ENCODE peak calls at places on chromosomes 5 and 9, in ten cellular contexts. One of them, this sample, is unnamed.

GRCh38 chr5:116944171-116944570 is 369.5 kb upstream of the SEMA6A start:
- DNase-seq in IMR-90: no peak
- DNase-seq in left lobe of liver: no peak
- DNase-seq in sciatic nerve: no peak
- DNase-seq in anterior cingulate cortex: no peak
- DNase-seq in mucosa of gallbladder: peak; percentile 11
- DNase-seq in NCI-H345: no peak
- DNase-seq in T1000: no peak
- DNase-seq in left cardiac atrium: no peak
- DNase-seq in right lobe of liver: no peak
- DNase-seq in this sample: no peak

GRCh38 chr5:160507181-160507811 is 85.6 kb downstream of the PTTG1 start:
- DNase-seq in left lobe of liver: no peak
- DNase-seq in NCI-H345: no peak
- DNase-seq in IMR-90: peak; percentile 65
- DNase-seq in anterior cingulate cortex: no peak
- DNase-seq in left cardiac atrium: no peak
- DNase-seq in right lobe of liver: no peak
- DNase-seq in sciatic nerve: no peak
- DNase-seq in mucosa of gallbladder: no peak
- DNase-seq in T1000: no peak
- DNase-seq in this sample: no peak

GRCh38 chr5:167639761-167640160 is 651.7 kb upstream of the WWC1 start:
- DNase-seq in T1000: no peak
- DNase-seq in NCI-H345: no peak
- DNase-seq in left cardiac atrium: no peak
- DNase-seq in left lobe of liver: no peak
- DNase-seq in mucosa of gallbladder: no peak
- DNase-seq in anterior cingulate cortex: no peak
- DNase-seq in IMR-90: no peak
- DNase-seq in right lobe of liver: no peak
- DNase-seq in sciatic nerve: no peak
- DNase-seq in this sample: no peak

GRCh38 chr5:10198021-10198420 is 51.7 kb downstream of the ATPSCKMT start:
- DNase-seq in left lobe of liver: no peak
- DNase-seq in NCI-H345: no peak
- DNase-seq in mucosa of gallbladder: no peak
- DNase-seq in IMR-90: no peak
- DNase-seq in anterior cingulate cortex: no peak
- DNase-seq in left cardiac atrium: no peak
- DNase-seq in T1000: no peak
- DNase-seq in sciatic nerve: no peak
- DNase-seq in right lobe of liver: no peak
- DNase-seq in this sample: no peak

GRCh38 chr9:100216178-100216787 is 117.2 kb downstream of the INVS start:
- DNase-seq in NCI-H345: no peak
- DNase-seq in left lobe of liver: peak; percentile 60
- DNase-seq in IMR-90: peak; percentile 45
- DNase-seq in T1000: no peak
- DNase-seq in anterior cingulate cortex: no peak
- DNase-seq in sciatic nerve: no peak
- DNase-seq in right lobe of liver: peak; percentile 65
- DNase-seq in mucosa of gallbladder: peak; percentile 63
- DNase-seq in left cardiac atrium: peak; percentile 42
- DNase-seq in this sample: peak; percentile 39

GRCh38 chr9:133727277-133727875 is 10.8 kb downstream of the SARDH start:
- DNase-seq in left lobe of liver: peak; percentile 44
- DNase-seq in IMR-90: no peak
- DNase-seq in T1000: no peak
- DNase-seq in left cardiac atrium: no peak
- DNase-seq in NCI-H345: no peak
- DNase-seq in mucosa of gallbladder: no peak
- DNase-seq in sciatic nerve: no peak
- DNase-seq in anterior cingulate cortex: no peak
- DNase-seq in right lobe of liver: peak; percentile 40
- DNase-seq in this sample: no peak

GRCh38 chr9:131660466-131661405 is 79.1 kb downstream of the RAPGEF1 start:
- DNase-seq in right lobe of liver: no peak
- DNase-seq in NCI-H345: no peak
- DNase-seq in anterior cingulate cortex: no peak
- DNase-seq in left cardiac atrium: no peak
- DNase-seq in mucosa of gallbladder: no peak
- DNase-seq in sciatic nerve: no peak
- DNase-seq in left lobe of liver: no peak
- DNase-seq in IMR-90: no peak
- DNase-seq in T1000: no peak
- DNase-seq in this sample: no peak

GRCh38 chr5:178839319-178839704 is 20.4 kb upstream of the ZNF354B start:
- DNase-seq in left cardiac atrium: peak; percentile 70
- DNase-seq in sciatic nerve: peak; percentile 71
- DNase-seq in IMR-90: no peak
- DNase-seq in anterior cingulate cortex: no peak
- DNase-seq in T1000: no peak
- DNase-seq in mucosa of gallbladder: peak; percentile 78
- DNase-seq in left lobe of liver: peak; percentile 51
- DNase-seq in NCI-H345: peak; percentile 62
- DNase-seq in right lobe of liver: peak; percentile 56
- DNase-seq in this sample: peak; percentile 1

GRCh38 chr9:94443039-94443722 is 111.7 kb upstream of the PCAT7 start:
- DNase-seq in NCI-H345: no peak
- DNase-seq in left lobe of liver: no peak
- DNase-seq in IMR-90: no peak
- DNase-seq in T1000: no peak
- DNase-seq in sciatic nerve: no peak
- DNase-seq in left cardiac atrium: no peak
- DNase-seq in anterior cingulate cortex: no peak
- DNase-seq in mucosa of gallbladder: no peak
- DNase-seq in right lobe of liver: no peak
- DNase-seq in this sample: no peak

GRCh38 chr9:81609782-81610738 is 79.3 kb downstream of the TLE1 start:
- DNase-seq in left cardiac atrium: no peak
- DNase-seq in anterior cingulate cortex: no peak
- DNase-seq in right lobe of liver: no peak
- DNase-seq in T1000: no peak
- DNase-seq in mucosa of gallbladder: no peak
- DNase-seq in sciatic nerve: no peak
- DNase-seq in NCI-H345: no peak
- DNase-seq in IMR-90: peak; percentile 40
- DNase-seq in left lobe of liver: no peak
- DNase-seq in this sample: no peak

GRCh38 chr9:90770339-90770738 is 31.3 kb upstream of the SYK start:
- DNase-seq in right lobe of liver: no peak
- DNase-seq in left lobe of liver: no peak
- DNase-seq in sciatic nerve: no peak
- DNase-seq in mucosa of gallbladder: no peak
- DNase-seq in NCI-H345: no peak
- DNase-seq in left cardiac atrium: no peak
- DNase-seq in T1000: no peak
- DNase-seq in anterior cingulate cortex: no peak
- DNase-seq in IMR-90: no peak
- DNase-seq in this sample: no peak

GRCh38 chr5:32916648-32917047 is 205.5 kb downstream of the NPR3 start:
- DNase-seq in left cardiac atrium: no peak
- DNase-seq in anterior cingulate cortex: no peak
- DNase-seq in sciatic nerve: no peak
- DNase-seq in T1000: no peak
- DNase-seq in IMR-90: peak; percentile 52
- DNase-seq in NCI-H345: no peak
- DNase-seq in left lobe of liver: peak; percentile 48
- DNase-seq in right lobe of liver: peak; percentile 46
- DNase-seq in mucosa of gallbladder: peak; percentile 15
- DNase-seq in this sample: no peak

GRCh38 chr5:116740771-116741170 is 166.1 kb upstream of the SEMA6A start:
- DNase-seq in left cardiac atrium: no peak
- DNase-seq in anterior cingulate cortex: no peak
- DNase-seq in left lobe of liver: no peak
- DNase-seq in NCI-H345: no peak
- DNase-seq in T1000: no peak
- DNase-seq in mucosa of gallbladder: no peak
- DNase-seq in IMR-90: no peak
- DNase-seq in right lobe of liver: no peak
- DNase-seq in sciatic nerve: no peak
- DNase-seq in this sample: no peak

GRCh38 chr9:92384373-92384772 is 20.0 kb downstream of the OGN start:
- DNase-seq in anterior cingulate cortex: no peak
- DNase-seq in left lobe of liver: no peak
- DNase-seq in T1000: no peak
- DNase-seq in right lobe of liver: no peak
- DNase-seq in NCI-H345: no peak
- DNase-seq in IMR-90: peak; percentile 69
- DNase-seq in left cardiac atrium: no peak
- DNase-seq in mucosa of gallbladder: no peak
- DNase-seq in sciatic nerve: no peak
- DNase-seq in this sample: no peak

GRCh38 chr5:67474597-67475238 is 278.1 kb upstream of the CD180 start:
- DNase-seq in NCI-H345: no peak
- DNase-seq in anterior cingulate cortex: no peak
- DNase-seq in T1000: no peak
- DNase-seq in left lobe of liver: no peak
- DNase-seq in mucosa of gallbladder: no peak
- DNase-seq in left cardiac atrium: no peak
- DNase-seq in IMR-90: no peak
- DNase-seq in right lobe of liver: no peak
- DNase-seq in sciatic nerve: no peak
- DNase-seq in this sample: no peak

GRCh38 chr5:74684900-74685851 is at the start of gene HEXB:
- DNase-seq in T1000: peak; percentile 82
- DNase-seq in IMR-90: peak; percentile 76
- DNase-seq in left lobe of liver: peak; percentile 91
- DNase-seq in anterior cingulate cortex: peak; percentile 61
- DNase-seq in mucosa of gallbladder: peak; percentile 91
- DNase-seq in NCI-H345: peak; percentile 74
- DNase-seq in left cardiac atrium: peak; percentile 96
- DNase-seq in sciatic nerve: peak; percentile 95
- DNase-seq in right lobe of liver: peak; percentile 93
- DNase-seq in this sample: peak; percentile 81

GRCh38 chr5:6674886-6675285 is 38.3 kb upstream of the TENT4A start:
- DNase-seq in anterior cingulate cortex: no peak
- DNase-seq in right lobe of liver: no peak
- DNase-seq in left cardiac atrium: no peak
- DNase-seq in IMR-90: no peak
- DNase-seq in T1000: no peak
- DNase-seq in sciatic nerve: no peak
- DNase-seq in mucosa of gallbladder: no peak
- DNase-seq in left lobe of liver: no peak
- DNase-seq in NCI-H345: no peak
- DNase-seq in this sample: no peak

This sample was measured in stimulated activated naive CD4-positive, alpha-beta T cell treated with Interleukin-2 at 50 U/mL for 16 hours.